ENCODE peak calls at places on chromosomes 16 and 17, in six cellular contexts. Y is heart left ventricle, U is fibroblast of lung, I is endodermal cell, G is thoracic aorta, E is upper lobe of right lung. O is an unnamed sample.

GRCh38 chr16:82655315-82655714 is 28.5 kb downstream of the CDH13 start:
- DNase-seq in Y (no peak), U (peak; percentile 93), I (no peak), G (no peak), E (no peak), O (no peak)

GRCh38 chr17:66652840-66653507 is 181.9 kb upstream of the CACNG5 start:
- DNase-seq in Y (no peak), U (peak; percentile 53), I (no peak), G (no peak), E (no peak), O (no peak)

GRCh38 chr17:44925731-44926697 is 10.7 kb upstream of the GFAP start:
- DNase-seq in Y (no peak), U (no peak), I (peak; percentile 47), G (no peak), E (peak; percentile 49), O (no peak)

GRCh38 chr16:19210175-19210924 is 42.3 kb downstream of the SYT17 start:
- DNase-seq in Y (no peak), U (peak; percentile 18), I (no peak), G (no peak), E (no peak), O (no peak)

GRCh38 chr16:81901483-81901882 is 109.8 kb downstream of the SDR42E1 start:
- DNase-seq in Y (no peak), U (no peak), I (no peak), G (no peak), E (no peak), O (no peak)

GRCh38 chr16:26578748-26579147 is 488.0 kb upstream of the C16orf82 start:
- DNase-seq in Y (no peak), U (no peak), I (no peak), G (no peak), E (no peak), O (no peak)

GRCh38 chr17:47177261-47177660 is 11.8 kb downstream of the CDC27 start:
- DNase-seq in Y (no peak), U (no peak), I (no peak), G (no peak), E (no peak), O (no peak)

GRCh38 chr17:70892527-70892926 is 723.2 kb downstream of the KCNJ2 start:
- DNase-seq in Y (no peak), U (no peak), I (no peak), G (no peak), E (no peak), O (no peak)

GRCh38 chr17:19348081-19348650 is 14.4 kb downstream of the B9D1 start:
- DNase-seq in Y (no peak), U (no peak), I (no peak), G (no peak), E (no peak), O (no peak)

GRCh38 chr16:84838383-84838948 is 18.7 kb downstream of the CRISPLD2 start:
- DNase-seq in Y (no peak), U (peak; percentile 48), I (no peak), G (no peak), E (no peak), O (peak; percentile 73)

GRCh38 chr16:53417011-53417410 is 17.3 kb upstream of the RBL2 start:
- DNase-seq in Y (no peak), U (peak; percentile 27), I (no peak), G (no peak), E (no peak), O (no peak)

GRCh38 chr16:89805136-89805905 is 11.1 kb downstream of the FANCA start:
- DNase-seq in Y (no peak), U (peak; percentile 45), I (no peak), G (no peak), E (no peak), O (no peak)

GRCh38 chr17:62876664-62877411 is 68.7 kb upstream of the MARCHF10 start:
- DNase-seq in Y (no peak), U (peak; percentile 67), I (peak; percentile 31), G (no peak), E (no peak), O (no peak)

GRCh38 chr17:51597340-51597739 is 337.0 kb downstream of the UTP18 start:
- DNase-seq in Y (no peak), U (no peak), I (no peak), G (no peak), E (no peak), O (no peak)

GRCh38 chr17:46063239-46063638 is 64.2 kb downstream of the STH start:
- DNase-seq in Y (no peak), U (peak; percentile 87), I (no peak), G (no peak), E (no peak), O (no peak)

GRCh38 chr16:20114356-20114755 is 40.7 kb upstream of the GPR139 start:
- DNase-seq in Y (no peak), U (no peak), I (no peak), G (no peak), E (no peak), O (no peak)

GRCh38 chr16:12500771-12501170 is 302.9 kb downstream of the CPPED1 start:
- DNase-seq in Y (peak; percentile 40), U (no peak), I (no peak), G (no peak), E (no peak), O (no peak)

GRCh38 chr16:59510008-59510424 is 775.9 kb upstream of the GOT2 start:
- DNase-seq in Y (peak; percentile 39), U (peak; percentile 9), I (no peak), G (no peak), E (no peak), O (no peak)

DNA sequence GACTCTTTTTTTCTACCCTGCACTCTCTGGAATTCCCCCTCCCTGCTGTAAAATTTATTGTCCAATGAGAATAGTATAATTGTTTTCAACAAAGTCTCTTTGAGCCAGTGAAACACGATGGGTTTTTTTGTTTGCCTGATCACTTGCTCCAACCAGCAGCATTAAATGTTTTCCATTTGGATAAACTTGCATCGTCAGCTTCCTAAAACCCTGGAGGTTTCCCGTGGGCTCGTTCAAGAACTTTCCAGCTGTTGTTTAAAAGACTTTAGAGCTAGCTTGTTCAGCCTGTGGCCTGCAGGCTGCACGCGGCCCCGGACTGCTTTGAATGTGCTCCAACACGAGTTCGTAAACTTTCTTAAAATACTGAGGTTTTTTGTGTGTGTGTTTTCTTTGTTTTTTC is 14.9 kb downstream of the NAGPA start:
- DNase-seq in Y (no peak), U (no peak), I (no peak), G (no peak), E (no peak), O (no peak)
- H3K27ac ChIP-seq in Y (no peak overlapping the region), U (no peak overlapping the region), I (no peak overlapping the region), G (no peak overlapping the region), E (no peak overlapping the region), O (no peak overlapping the region)

DNA sequence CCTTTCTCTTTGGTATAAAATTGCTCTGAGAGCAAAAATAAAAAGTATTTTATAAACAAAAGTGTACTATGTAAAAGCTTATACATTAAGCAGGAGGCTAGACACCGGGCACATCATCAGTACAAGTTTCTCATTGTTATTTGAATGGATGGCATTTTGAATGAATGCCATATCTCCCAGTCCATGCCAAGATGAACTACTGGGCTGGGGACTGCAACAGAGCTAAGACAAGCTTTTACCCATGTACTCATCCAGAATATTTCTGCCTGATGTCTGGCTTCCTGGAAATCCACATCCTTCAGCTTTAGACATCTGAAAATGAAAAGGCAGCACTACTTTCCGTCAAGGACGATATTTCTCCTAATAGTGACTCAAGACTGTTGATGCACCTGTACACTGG is 174.0 kb downstream of the CDH8 start:
- DNase-seq in Y (no peak), U (no peak), I (no peak), G (no peak), E (no peak), O (no peak)
- TF ChIP-seq CTCF in Y (no peak), U (no peak), I (no peak), G (no peak), E (no peak), O (no peak)

GRCh38 chr16:50599494-50599893 is 51.3 kb downstream of the NKD1 start:
- DNase-seq in Y (no peak), U (no peak), I (no peak), G (no peak), E (no peak), O (no peak)
- H3K27ac ChIP-seq in Y (no peak overlapping the region), U (no peak overlapping the region), I (no peak overlapping the region), G (peak overlapping the region; percentile 92), E (no peak overlapping the region), O (peak overlapping the region; percentile 34)

DNA sequence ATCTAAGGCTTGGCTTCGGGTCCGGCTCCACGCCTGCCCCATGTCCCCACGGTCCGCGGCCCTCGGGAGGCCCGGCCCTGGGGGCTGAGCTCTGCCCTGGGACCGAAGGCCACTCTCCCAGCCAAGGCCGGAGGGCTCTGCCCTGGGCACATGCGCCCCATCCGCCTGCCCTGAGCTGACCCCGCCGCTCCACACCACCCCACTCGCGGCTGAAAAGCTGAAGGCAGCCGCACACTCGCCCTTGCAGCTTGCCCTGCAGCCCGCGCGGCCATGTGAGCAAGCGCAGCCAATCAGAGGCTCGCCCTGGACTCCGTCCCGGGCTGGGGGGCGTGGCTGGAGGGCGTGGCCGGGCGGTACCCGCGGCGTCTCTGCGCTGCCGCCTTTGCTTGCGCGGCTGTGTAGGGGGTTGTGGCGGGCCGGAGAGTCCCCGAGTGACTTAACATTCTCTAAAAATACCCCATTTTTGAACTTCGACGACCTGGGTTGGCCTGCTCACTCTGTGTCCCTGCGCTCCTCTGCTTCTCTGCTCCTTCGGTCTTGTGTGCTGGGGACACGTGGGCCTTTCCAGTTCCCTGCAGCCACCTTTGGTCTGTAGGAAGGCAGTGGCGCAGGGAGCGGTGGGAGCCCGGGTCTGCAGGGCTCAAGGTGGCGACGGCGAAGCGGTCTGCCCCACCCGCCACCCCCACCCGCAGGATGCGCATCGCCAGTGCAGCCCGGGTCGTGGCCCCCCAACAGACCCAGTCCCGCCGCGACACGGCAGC is 8.8 kb upstream of the MAP2K3 start:
- DNase-seq in Y (peak; percentile 96), U (peak; percentile 69), I (peak; percentile 99), G (peak; percentile 65), E (peak; percentile 98), O (peak; percentile 94)
- TF ChIP-seq CTCF in Y (peak; percentile 10), U (no peak), I (peak; percentile 43), G (peak; percentile 22), E (peak; percentile 12), O (no peak)

GRCh38 chr17:17201271-17201670 is 4.9 kb downstream of the PLD6 start:
- DNase-seq in Y (no peak), U (no peak), I (no peak), G (no peak), E (no peak), O (no peak)
- H3K27ac ChIP-seq in Y (peak overlapping the region; percentile 58), U (no peak overlapping the region), I (no peak overlapping the region), G (no peak overlapping the region), E (peak overlapping the region; percentile 19), O (no peak overlapping the region)

GRCh38 chr17:68327823-68328557 is 36.7 kb downstream of the ARSG start:
- DNase-seq in Y (no peak), U (no peak), I (no peak), G (no peak), E (no peak), O (no peak)
- TF ChIP-seq CTCF in Y (peak; percentile 7), U (no peak), I (peak; percentile 46), G (no peak), E (no peak), O (no peak)

GRCh38 chr17:8734876-8735275 is 9.8 kb downstream of the CCDC42 start:
- DNase-seq in Y (no peak), U (no peak), I (no peak), G (no peak), E (no peak), O (no peak)

GRCh38 chr17:8736362-8736761 is 8.3 kb downstream of the CCDC42 start:
- DNase-seq in Y (no peak), U (no peak), I (no peak), G (no peak), E (no peak), O (no peak)

GRCh38 chr17:8736796-8737195 is 7.8 kb downstream of the CCDC42 start:
- DNase-seq in Y (no peak), U (no peak), I (no peak), G (no peak), E (no peak), O (no peak)

GRCh38 chr17:8732406-8733065 is 12.1 kb downstream of the CCDC42 start:
- DNase-seq in Y (no peak), U (peak; percentile 43), I (no peak), G (no peak), E (no peak), O (no peak)

GRCh38 chr17:8735336-8735939 is 9.2 kb downstream of the CCDC42 start:
- DNase-seq in Y (no peak), U (no peak), I (no peak), G (no peak), E (no peak), O (no peak)
- H3K27ac ChIP-seq in Y (no peak overlapping the region), U (no peak overlapping the region), I (no peak overlapping the region), G (no peak overlapping the region), E (no peak overlapping the region), O (no peak overlapping the region)

O was measured in coronary artery.